ENCODE peak calls at places on chromosome 17, in five cellular contexts. One of them, this sample, is unnamed.

GRCh38 chr17:33342025-33342424 is 48.9 kb upstream of the ASIC2 start:
- DNase-seq in H1: no peak
- DNase-seq in H9: no peak
- DNase-seq in IMR-90: no peak
- DNase-seq in neuronal stem cell: no peak
- DNase-seq in this sample: no peak

GRCh38 chr17:81317436-81317821 is 22.3 kb upstream of the SLC38A10 start:
- DNase-seq in H1: no peak
- DNase-seq in H9: no peak
- DNase-seq in IMR-90: no peak
- DNase-seq in neuronal stem cell: no peak
- DNase-seq in this sample: no peak

GRCh38 chr17:61303334-61304096 is 96.1 kb upstream of the TBX2 start:
- DNase-seq in H1: no peak
- DNase-seq in H9: peak
- DNase-seq in IMR-90: peak
- DNase-seq in neuronal stem cell: no peak
- DNase-seq in this sample: peak

GRCh38 chr17:859461-860195 is 77.5 kb downstream of the MRM3 start:
- DNase-seq in H1: no peak
- DNase-seq in H9: no peak
- DNase-seq in IMR-90: peak
- DNase-seq in neuronal stem cell: no peak
- DNase-seq in this sample: peak

GRCh38 chr17:3888343-3889171 is 4.3 kb downstream of the CAMKK1 start:
- DNase-seq in H1: peak
- DNase-seq in H9: peak
- DNase-seq in IMR-90: peak
- DNase-seq in neuronal stem cell: no peak
- DNase-seq in this sample: peak

GRCh38 chr17:74833501-74834361 is 26.0 kb downstream of the GRIN2C start:
- DNase-seq in H1: no peak
- DNase-seq in H9: no peak
- DNase-seq in IMR-90: peak
- DNase-seq in neuronal stem cell: no peak
- DNase-seq in this sample: no peak

GRCh38 chr17:31132977-31133376 is 38.2 kb downstream of the NF1 start:
- DNase-seq in H1: no peak
- DNase-seq in H9: no peak
- DNase-seq in IMR-90: no peak
- DNase-seq in neuronal stem cell: no peak
- DNase-seq in this sample: no peak

GRCh38 chr17:31627960-31628359 is 231.1 kb downstream of the COPRS start:
- DNase-seq in H1: no peak
- DNase-seq in H9: no peak
- DNase-seq in IMR-90: peak
- DNase-seq in neuronal stem cell: no peak
- DNase-seq in this sample: no peak

GRCh38 chr17:46007461-46007965 is 8.5 kb downstream of the STH start:
- DNase-seq in H1: no peak
- DNase-seq in H9: no peak
- DNase-seq in IMR-90: no peak
- DNase-seq in neuronal stem cell: no peak
- DNase-seq in this sample: no peak

GRCh38 chr17:40331743-40332641 is 23.0 kb downstream of the RARA start:
- DNase-seq in H1: no peak
- DNase-seq in H9: no peak
- DNase-seq in IMR-90: no peak
- DNase-seq in neuronal stem cell: no peak
- DNase-seq in this sample: no peak

GRCh38 chr17:64357191-64357981 is 33.3 kb downstream of the PECAM1 start:
- DNase-seq in H1: no peak
- DNase-seq in H9: peak
- DNase-seq in IMR-90: peak
- DNase-seq in neuronal stem cell: no peak
- DNase-seq in this sample: peak

GRCh38 chr17:9529033-9529748 is 46.4 kb downstream of the STX8 start:
- DNase-seq in H1: no peak
- DNase-seq in H9: no peak
- DNase-seq in IMR-90: peak
- DNase-seq in neuronal stem cell: no peak
- DNase-seq in this sample: peak

GRCh38 chr17:6460531-6461161 is 16.4 kb downstream of the PIMREG start:
- DNase-seq in H1: no peak
- DNase-seq in H9: no peak
- DNase-seq in IMR-90: no peak
- DNase-seq in neuronal stem cell: no peak
- DNase-seq in this sample: no peak

GRCh38 chr17:46805771-46806170 is 12.7 kb downstream of the WNT3 start:
- DNase-seq in H1: no peak
- DNase-seq in H9: no peak
- DNase-seq in IMR-90: no peak
- DNase-seq in neuronal stem cell: no peak
- DNase-seq in this sample: no peak

GRCh38 chr17:45381001-45381400 is 51.7 kb downstream of the ARHGAP27 start:
- DNase-seq in H1: no peak
- DNase-seq in H9: no peak
- DNase-seq in IMR-90: no peak
- DNase-seq in neuronal stem cell: no peak
- DNase-seq in this sample: no peak

GRCh38 chr17:41533613-41534012 is 5.5 kb upstream of the KRT19 start:
- DNase-seq in H1: no peak
- DNase-seq in H9: no peak
- DNase-seq in IMR-90: no peak
- DNase-seq in neuronal stem cell: no peak
- DNase-seq in this sample: no peak

GRCh38 chr17:4004517-4005295 is 40.5 kb upstream of the ATP2A3 start:
- DNase-seq in H1: peak
- DNase-seq in H9: peak
- DNase-seq in IMR-90: no peak
- DNase-seq in neuronal stem cell: peak
- DNase-seq in this sample: peak

GRCh38 chr17:45346255-45347015 is 29.6 kb upstream of the MAP3K14 start:
- DNase-seq in H1: no peak
- DNase-seq in H9: peak
- DNase-seq in IMR-90: peak
- DNase-seq in neuronal stem cell: no peak
- DNase-seq in this sample: no peak

GRCh38 chr17:58974354-58974753 is 132.3 kb downstream of the TRIM37 start:
- DNase-seq in H1: no peak
- DNase-seq in H9: no peak
- DNase-seq in IMR-90: no peak
- DNase-seq in neuronal stem cell: no peak
- DNase-seq in this sample: no peak

GRCh38 chr17:38733315-38734234 is 3.4 kb downstream of the CISD3 start:
- DNase-seq in H1: no peak
- DNase-seq in H9: peak
- DNase-seq in IMR-90: no peak
- DNase-seq in neuronal stem cell: no peak
- DNase-seq in this sample: no peak

GRCh38 chr17:71118039-71118438 is 948.7 kb downstream of the KCNJ2 start:
- DNase-seq in H1: no peak
- DNase-seq in H9: no peak
- DNase-seq in IMR-90: peak
- DNase-seq in neuronal stem cell: no peak
- DNase-seq in this sample: peak

GRCh38 chr17:81084691-81085419 is 49.9 kb downstream of the BAIAP2 start:
- DNase-seq in H1: no peak
- DNase-seq in H9: no peak
- DNase-seq in IMR-90: no peak
- DNase-seq in neuronal stem cell: no peak
- DNase-seq in this sample: no peak

GRCh38 chr17:40345161-40346034 is 19.1 kb downstream of the GJD3 start:
- DNase-seq in H1: peak
- DNase-seq in H9: peak
- DNase-seq in IMR-90: peak
- DNase-seq in neuronal stem cell: peak
- DNase-seq in this sample: peak

GRCh38 chr17:69857412-69857835 is 217.6 kb upstream of the KCNJ16 start:
- DNase-seq in H1: no peak
- DNase-seq in H9: no peak
- DNase-seq in IMR-90: peak
- DNase-seq in neuronal stem cell: no peak
- DNase-seq in this sample: peak

GRCh38 chr17:76038050-76038449 is 10.9 kb upstream of the EVPL start:
- DNase-seq in H1: no peak
- DNase-seq in H9: no peak
- DNase-seq in IMR-90: peak
- DNase-seq in neuronal stem cell: no peak
- DNase-seq in this sample: no peak

GRCh38 chr17:7650509-7651096 is at the start of gene ATP1B2:
- DNase-seq in H1: peak
- DNase-seq in H9: peak
- DNase-seq in IMR-90: no peak
- DNase-seq in neuronal stem cell: peak
- DNase-seq in this sample: peak
- H2BK15ac ChIP-seq in H1: no peak
- H2BK15ac ChIP-seq in H9: no peak
- H2BK15ac ChIP-seq in IMR-90: no peak
- H2BK15ac ChIP-seq in neuronal stem cell: peak
- H2BK15ac ChIP-seq in this sample: peak

GRCh38 chr17:77476920-77477805 is 336.4 kb downstream of the SEC14L1 start:
- DNase-seq in H1: no peak
- DNase-seq in H9: no peak
- DNase-seq in IMR-90: peak
- DNase-seq in neuronal stem cell: no peak
- DNase-seq in this sample: peak
- H3K4me2 ChIP-seq in H1: no peak
- H3K4me2 ChIP-seq in H9: no peak
- H3K4me2 ChIP-seq in IMR-90: peak
- H3K4me2 ChIP-seq in neuronal stem cell: no peak
- H3K4me2 ChIP-seq in this sample: peak

DNA sequence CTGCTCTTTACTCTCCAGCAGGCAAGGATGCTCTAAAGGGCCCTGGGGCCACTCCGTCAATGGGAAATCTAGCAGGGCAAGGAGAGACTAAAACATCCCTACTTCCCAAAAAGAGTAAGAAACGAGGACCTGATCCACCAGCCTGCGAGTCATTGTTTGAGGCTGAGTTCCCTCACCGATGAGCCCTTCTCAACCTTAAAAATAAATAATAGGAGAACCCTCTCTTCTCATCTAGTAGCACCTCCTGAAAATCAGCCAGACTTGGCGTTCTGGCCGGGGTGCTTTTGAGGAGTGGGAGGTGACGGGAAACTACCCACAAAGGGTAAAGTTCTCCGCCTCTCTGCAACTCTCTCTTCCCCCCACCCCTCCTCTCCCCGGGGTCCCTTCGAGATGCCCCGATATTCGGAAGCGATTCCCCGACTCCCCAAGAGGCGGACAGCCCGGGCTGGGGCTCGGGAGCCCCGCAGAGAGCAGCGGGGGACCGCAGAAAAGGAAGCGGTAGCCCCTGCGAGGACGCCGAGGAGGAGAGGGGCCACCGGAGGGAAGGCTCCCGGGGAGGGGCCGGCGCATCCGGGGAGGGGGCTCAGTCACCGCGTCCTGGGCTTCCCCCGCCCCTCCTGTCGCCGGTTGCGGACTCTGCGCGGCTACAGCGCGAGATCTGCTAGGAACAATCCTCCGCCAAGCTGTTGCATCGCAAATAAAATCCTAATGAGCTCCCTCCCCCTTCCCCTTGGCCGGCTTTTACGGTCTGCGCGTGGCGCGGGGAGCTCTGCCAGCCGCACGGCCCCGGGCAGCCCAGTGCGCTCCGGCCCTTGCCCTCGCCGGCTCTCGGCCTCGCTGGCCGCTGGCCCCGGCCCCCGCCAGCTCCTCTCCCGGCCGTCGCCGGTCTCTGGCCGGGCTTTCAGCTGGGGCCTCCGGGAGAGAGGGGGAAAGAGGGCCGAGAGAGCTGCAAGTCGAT is 1.3 kb downstream of the HOXB9 start:
- DNase-seq in H1: peak
- DNase-seq in H9: peak
- DNase-seq in IMR-90: no peak
- DNase-seq in neuronal stem cell: no peak
- DNase-seq in this sample: peak
- H2BK15ac ChIP-seq in H1: no peak
- H2BK15ac ChIP-seq in H9: no peak
- H2BK15ac ChIP-seq in IMR-90: no peak
- H2BK15ac ChIP-seq in neuronal stem cell: no peak
- H2BK15ac ChIP-seq in this sample: peak

GRCh38 chr17:57903961-57904360 is 51.3 kb downstream of the CUEDC1 start:
- DNase-seq in H1: no peak
- DNase-seq in H9: no peak
- DNase-seq in IMR-90: no peak
- DNase-seq in neuronal stem cell: no peak
- DNase-seq in this sample: no peak

GRCh38 chr17:57902117-57902799 is 52.4 kb upstream of the MRPS23 start:
- DNase-seq in H1: no peak
- DNase-seq in H9: no peak
- DNase-seq in IMR-90: no peak
- DNase-seq in neuronal stem cell: no peak
- DNase-seq in this sample: peak

GRCh38 chr17:57905875-57906455 is 49.2 kb downstream of the CUEDC1 start:
- DNase-seq in H1: no peak
- DNase-seq in H9: no peak
- DNase-seq in IMR-90: no peak
- DNase-seq in neuronal stem cell: no peak
- DNase-seq in this sample: no peak

GRCh38 chr17:57900991-57901743 is 51.3 kb upstream of the MRPS23 start:
- DNase-seq in H1: no peak
- DNase-seq in H9: no peak
- DNase-seq in IMR-90: no peak
- DNase-seq in neuronal stem cell: no peak
- DNase-seq in this sample: no peak

GRCh38 chr17:57902800-57903759 is 52.1 kb downstream of the CUEDC1 start:
- DNase-seq in H1: no peak
- DNase-seq in H9: no peak
- DNase-seq in IMR-90: peak
- DNase-seq in neuronal stem cell: no peak
- DNase-seq in this sample: peak
- H3K4me2 ChIP-seq in H1: no peak
- H3K4me2 ChIP-seq in H9: no peak
- H3K4me2 ChIP-seq in IMR-90: no peak
- H3K4me2 ChIP-seq in neuronal stem cell: no peak
- H3K4me2 ChIP-seq in this sample: peak

GRCh38 chr17:73644145-73645049 is at the start of gene SDK2:
- DNase-seq in H1: peak
- DNase-seq in H9: no peak
- DNase-seq in IMR-90: no peak
- DNase-seq in neuronal stem cell: peak
- DNase-seq in this sample: peak
- H2BK15ac ChIP-seq in H1: no peak
- H2BK15ac ChIP-seq in H9: no peak
- H2BK15ac ChIP-seq in IMR-90: no peak
- H2BK15ac ChIP-seq in neuronal stem cell: peak
- H2BK15ac ChIP-seq in this sample: no peak

GRCh38 chr17:7587831-7588230 is 2.1 kb downstream of the SOX15 start:
- DNase-seq in H1: no peak
- DNase-seq in H9: no peak
- DNase-seq in IMR-90: no peak
- DNase-seq in neuronal stem cell: no peak
- DNase-seq in this sample: peak
- H3K4me2 ChIP-seq in H1: peak
- H3K4me2 ChIP-seq in H9: no peak
- H3K4me2 ChIP-seq in IMR-90: peak
- H3K4me2 ChIP-seq in neuronal stem cell: no peak
- H3K4me2 ChIP-seq in this sample: peak

DNA sequence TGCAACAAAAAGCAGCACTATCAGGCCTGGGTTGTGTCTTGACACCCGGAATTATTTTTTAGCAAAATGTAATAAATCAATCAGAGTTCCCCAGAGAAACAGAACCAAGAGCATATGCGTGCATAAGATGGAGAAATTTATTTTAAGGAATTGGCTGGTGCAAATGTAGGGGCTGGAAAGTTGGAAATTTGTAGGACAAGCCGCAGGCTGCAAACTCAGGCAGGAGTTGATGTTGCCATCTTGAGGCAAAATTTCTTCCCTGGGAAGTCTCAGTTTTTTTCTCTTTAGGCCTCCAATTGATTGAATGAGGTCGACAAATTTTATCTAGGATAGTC is 158.9 kb upstream of the FAM20A start:
- DNase-seq in H1: no peak
- DNase-seq in H9: no peak
- DNase-seq in IMR-90: no peak
- DNase-seq in neuronal stem cell: no peak
- DNase-seq in this sample: no peak
- H2BK15ac ChIP-seq in H1: no peak
- H2BK15ac ChIP-seq in H9: no peak
- H2BK15ac ChIP-seq in IMR-90: no peak
- H2BK15ac ChIP-seq in neuronal stem cell: no peak
- H2BK15ac ChIP-seq in this sample: no peak

This sample was measured in mesenchymal stem cell.